ENCODE peak calls at places on chromosomes 3 and 15, in nine cellular contexts. L, N, J, D, V, T, K, X and U are unnamed samples.
A peak's percentile ranks its signal among the peaks of the same experiment; 100 is the strongest.

GRCh38 chr3:18379647-18380046 is 45.5 kb downstream of the SATB1 start:
- DNase-seq in T (no peak), J (no peak), L (no peak), X (no peak), N (no peak), K (no peak), D (no peak), V (no peak), U (no peak)

GRCh38 chr15:79540551-79540950 is 108.4 kb downstream of the MINAR1 start:
- DNase-seq in D (no peak), L (no peak), X (no peak), N (no peak), V (no peak), T (no peak), K (no peak), J (peak; percentile 5), U (no peak)

GRCh38 chr3:64799606-64800005 is 111.8 kb upstream of the ADAMTS9 start:
- DNase-seq in D (no peak), L (no peak), K (no peak), T (no peak), X (no peak), J (no peak), V (no peak), N (no peak), U (no peak)

GRCh38 chr15:31439328-31439727 is 112.7 kb downstream of the KLF13 start:
- DNase-seq in X (no peak), N (no peak), D (no peak), L (no peak), V (no peak), K (no peak), J (peak; percentile 75), T (peak; percentile 51), U (no peak)

GRCh38 chr3:189270248-189270832 is 98.6 kb downstream of the TPRG1 start:
- DNase-seq in J (peak; percentile 91), T (peak; percentile 75), D (peak; percentile 89), N (peak; percentile 65), K (peak; percentile 38), V (peak; percentile 78), X (no peak), L (peak; percentile 80), U (peak; percentile 77)

GRCh38 chr15:52481915-52482314 is 46.8 kb downstream of the MYO5A start:
- DNase-seq in N (no peak), D (peak; percentile 92), T (peak; percentile 94), L (no peak), J (no peak), V (peak; percentile 67), X (no peak), K (no peak), U (no peak)

GRCh38 chr15:63157891-63158431 is 684 bp upstream of the RPS27L start:
- DNase-seq in T (peak; percentile 59), X (peak; percentile 48), N (peak; percentile 33), J (peak; percentile 86), L (no peak), K (peak; percentile 66), D (peak; percentile 89), V (peak; percentile 85), U (peak; percentile 53)

GRCh38 chr3:194961149-194961548 is 275.5 kb downstream of the FAM43A start:
- DNase-seq in N (peak; percentile 13), L (no peak), D (no peak), T (no peak), J (no peak), K (no peak), X (no peak), V (no peak), U (no peak)

GRCh38 chr3:143139786-143140185 is 20.2 kb downstream of the CHST2 start:
- DNase-seq in N (no peak), L (no peak), T (no peak), J (peak; percentile 49), V (peak; percentile 80), D (peak; percentile 30), X (no peak), K (peak; percentile 62), U (peak; percentile 59)

GRCh38 chr15:72135719-72136118 is 17.5 kb downstream of the SENP8 start:
- DNase-seq in X (no peak), K (no peak), N (no peak), V (no peak), J (no peak), L (no peak), T (no peak), D (no peak), U (no peak)

GRCh38 chr15:62931650-62932049 is 110.9 kb upstream of the TPM1 start:
- DNase-seq in V (no peak), J (no peak), T (no peak), L (no peak), D (no peak), K (no peak), X (no peak), N (no peak), U (no peak)

GRCh38 chr3:11154036-11154952 is at the start of gene HRH1:
- DNase-seq in X (peak; percentile 54), L (peak; percentile 90), J (peak; percentile 31), K (peak; percentile 73), N (no peak), T (no peak), D (no peak), V (peak; percentile 22), U (peak; percentile 56)
- H3K4me3 ChIP-seq in X (peak within 1 kb of the TSS; percentile 62), L (peak within 1 kb of the TSS; percentile 91), J (peak within 1 kb of the TSS; percentile 56), K (peak within 1 kb of the TSS; percentile 15), N (peak within 1 kb of the TSS; percentile 57), T (no peak within 1 kb of the TSS), D (peak within 1 kb of the TSS; percentile 73), V (peak within 1 kb of the TSS; percentile 84), U (peak within 1 kb of the TSS; percentile 67)

GRCh38 chr15:24879492-24879891 is 75.3 kb upstream of the SNRPN start:
- DNase-seq in T (no peak), L (no peak), D (no peak), J (no peak), X (no peak), K (no peak), N (no peak), V (no peak), U (no peak)

GRCh38 chr15:24877174-24877573 is 77.6 kb upstream of the SNRPN start:
- DNase-seq in J (no peak), K (no peak), T (no peak), N (no peak), D (no peak), L (no peak), X (no peak), V (no peak), U (no peak)

GRCh38 chr15:24880663-24881062 is 74.1 kb upstream of the SNRPN start:
- DNase-seq in N (no peak), T (no peak), J (no peak), L (no peak), X (no peak), K (no peak), V (no peak), D (no peak), U (no peak)

DNA sequence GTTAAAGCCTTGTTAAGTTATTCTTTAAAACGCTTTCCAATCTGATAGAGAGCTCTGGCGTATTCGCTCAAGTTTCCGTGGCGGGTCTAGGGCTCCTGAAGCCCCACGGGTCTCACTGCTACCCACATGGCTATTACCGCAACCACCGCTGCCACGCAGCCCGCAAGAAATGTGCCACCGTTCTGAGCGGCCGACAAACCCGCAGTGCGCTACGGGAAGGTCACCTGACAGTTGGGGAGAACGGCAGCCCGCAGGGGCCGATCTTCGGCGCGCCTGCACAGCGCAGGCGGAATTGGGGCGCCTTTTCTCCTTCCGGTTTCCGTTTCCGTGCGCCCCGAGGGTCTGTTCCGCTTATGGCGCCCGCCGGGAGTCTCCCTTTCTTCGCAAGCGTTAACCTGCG is 76.6 kb upstream of the SNRPN start:
- DNase-seq in V (peak; percentile 36), N (no peak), J (no peak), D (peak; percentile 23), X (peak; percentile 47), K (peak; percentile 60), T (no peak), L (peak; percentile 78), U (peak; percentile 14)
- H3K4me3 ChIP-seq in V (peak overlapping the region; percentile 49), N (peak overlapping the region; percentile 30), J (no peak overlapping the region), D (peak overlapping the region; percentile 41), X (peak overlapping the region; percentile 24), K (peak overlapping the region; percentile 55), T (no peak overlapping the region), L (peak overlapping the region; percentile 3), U (peak overlapping the region; percentile 63)

DNA sequence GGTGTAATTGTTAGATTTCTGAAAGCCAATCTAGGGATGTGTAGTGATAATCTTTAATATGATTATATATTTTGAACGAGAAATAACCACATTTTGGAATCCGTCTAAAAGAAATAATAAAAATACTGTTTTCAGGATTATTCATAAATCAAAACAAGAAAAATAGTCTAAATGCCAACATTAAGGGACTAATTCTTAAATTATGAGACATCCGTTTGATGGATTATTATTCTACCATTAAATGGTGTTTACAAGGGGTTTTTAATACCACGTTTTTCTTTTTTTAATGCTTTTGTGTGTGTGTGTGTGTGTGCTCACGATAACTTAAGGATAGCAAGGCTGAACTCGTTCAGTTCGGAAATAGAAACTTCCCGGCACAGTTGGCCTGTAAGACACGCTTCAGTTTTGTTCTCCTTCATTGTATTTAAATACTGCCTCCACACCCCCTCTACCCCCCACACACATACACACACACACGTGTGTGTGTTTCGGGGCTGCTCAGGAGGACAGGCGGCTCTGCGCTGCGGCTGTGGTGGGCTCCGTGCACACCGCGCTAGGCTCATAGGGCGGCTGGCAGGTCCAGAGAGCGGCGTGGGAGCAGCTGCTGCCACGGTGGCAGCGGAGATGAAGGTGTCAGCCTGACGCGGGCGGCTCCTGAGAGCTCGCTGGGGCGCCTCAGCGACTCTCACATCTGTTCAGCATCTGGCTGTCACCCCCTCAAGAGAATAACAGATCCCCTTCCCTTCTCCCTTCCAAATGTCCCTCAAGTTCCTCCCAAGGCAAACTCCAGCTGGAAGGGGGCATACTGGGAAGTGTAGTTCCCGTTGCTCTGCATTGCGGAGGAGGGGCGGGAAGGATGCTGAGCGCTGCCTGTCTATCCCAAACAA is 23.0 kb upstream of the ANP32A start:
- DNase-seq in N (no peak), J (no peak), X (no peak), V (peak; percentile 24), T (peak; percentile 57), K (peak; percentile 63), L (peak; percentile 77), D (peak; percentile 15), U (no peak)
- H3K4me3 ChIP-seq in N (peak overlapping the region; percentile 5), J (peak overlapping the region; percentile 5), X (peak overlapping the region; percentile 23), V (peak overlapping the region; percentile 28), T (peak overlapping the region; percentile 56), K (peak overlapping the region; percentile 44), L (no peak overlapping the region), D (peak overlapping the region; percentile 52), U (peak overlapping the region; percentile 58)

GRCh38 chr3:141661229-141662196 is 76.6 kb upstream of the RNF7 start:
- DNase-seq in D (no peak), V (no peak), K (no peak), L (no peak), J (no peak), X (no peak), N (no peak), T (no peak), U (no peak)

GRCh38 chr3:141660598-141660947 is 77.5 kb upstream of the RNF7 start:
- DNase-seq in K (no peak), X (no peak), J (no peak), L (no peak), V (no peak), T (no peak), D (no peak), N (no peak), U (no peak)

GRCh38 chr3:141656771-141657170 is 81.3 kb upstream of the RNF7 start:
- DNase-seq in J (no peak), L (no peak), N (no peak), V (peak; percentile 75), D (peak; percentile 76), K (no peak), T (no peak), X (no peak), U (no peak)

GRCh38 chr3:141663993-141664392 is 74.1 kb upstream of the RNF7 start:
- DNase-seq in L (no peak), K (peak; percentile 49), J (no peak), D (peak; percentile 69), N (no peak), V (peak; percentile 38), T (no peak), X (peak; percentile 76), U (no peak)

GRCh38 chr3:141659821-141660597 is 78.1 kb upstream of the RNF7 start:
- DNase-seq in X (peak; percentile 66), N (peak; percentile 35), T (no peak), K (peak; percentile 84), V (no peak), J (peak; percentile 26), D (peak; percentile 33), L (peak; percentile 91), U (peak; percentile 72)
- H3K4me3 ChIP-seq in X (peak overlapping the region; percentile 48), N (peak overlapping the region; percentile 47), T (no peak overlapping the region), K (peak overlapping the region; percentile 35), V (peak overlapping the region; percentile 59), J (peak overlapping the region; percentile 52), D (peak overlapping the region; percentile 64), L (peak overlapping the region; percentile 6), U (peak overlapping the region; percentile 71)